ENCODE peak calls at places on chromosomes 16 and 17, in nine cellular contexts. I is mucosa of gallbladder; T is naive thymus-derived CD4-positive, alpha-beta T cell; W is NCI-H1436 treated with DMSO at 0.1 percent for 48 hours; V is stimulated activated CD8-positive, alpha-beta memory T cell treated with anti-CD3 and anti-CD28 coated beads, Interleukin-4, amount 100 ng/mL, for 24 hours; K is GM12892; S is cardiac fibroblast; B is uterus; A is cardiac muscle cell. D is an unnamed sample.

GRCh38 chr17:77746901-77747620 is 211.4 kb upstream of the TNRC6C start:
- DNase-seq in I (no peak), T (no peak), W (no peak), V (no peak), K (no peak), S (no peak), B (no peak), A (no peak), D (no peak)

GRCh38 chr17:69762359-69762758 is 312.7 kb upstream of the KCNJ16 start:
- DNase-seq in I (no peak), T (no peak), W (no peak), V (no peak), K (no peak), S (no peak), B (no peak), A (no peak), D (no peak)

GRCh38 chr17:27531469-27531948 is 75.3 kb downstream of the KSR1 start:
- DNase-seq in I (no peak), T (no peak), W (no peak), V (no peak), K (no peak), S (no peak), B (no peak), A (no peak), D (no peak)

GRCh38 chr16:49488740-49489525 is 115.3 kb downstream of the C16orf78 start:
- DNase-seq in I (no peak), T (no peak), W (no peak), V (no peak), K (no peak), S (no peak), B (no peak), A (no peak), D (no peak)

GRCh38 chr17:48767263-48767774 is 38.8 kb upstream of the HOXB13 start:
- DNase-seq in I (no peak), T (no peak), W (no peak), V (no peak), K (no peak), S (no peak), B (no peak), A (no peak), D (no peak)

GRCh38 chr17:70181866-70182265 is 12.5 kb downstream of the KCNJ2 start:
- DNase-seq in I (no peak), T (no peak), W (no peak), V (no peak), K (no peak), S (peak), B (no peak), A (no peak), D (no peak)

GRCh38 chr17:77531641-77532040 is 390.9 kb downstream of the SEC14L1 start:
- DNase-seq in I (no peak), T (no peak), W (no peak), V (no peak), K (no peak), S (no peak), B (no peak), A (no peak), D (no peak)

GRCh38 chr16:88389191-88389590 is 6.4 kb downstream of the ZNF469 start:
- DNase-seq in I (no peak), T (no peak), W (no peak), V (no peak), K (no peak), S (no peak), B (no peak), A (no peak), D (no peak)

GRCh38 chr17:44356241-44356640 is 7.4 kb downstream of the FAM171A2 start:
- DNase-seq in I (no peak), T (no peak), W (no peak), V (no peak), K (no peak), S (no peak), B (no peak), A (no peak), D (no peak)

GRCh38 chr16:54742436-54742835 is 188.2 kb upstream of the IRX5 start:
- DNase-seq in I (no peak), T (no peak), W (no peak), V (no peak), K (no peak), S (no peak), B (no peak), A (no peak), D (no peak)

GRCh38 chr16:8026450-8026849 is 563.9 kb downstream of the TMEM114 start:
- DNase-seq in I (no peak), T (no peak), W (no peak), V (no peak), K (no peak), S (no peak), B (no peak), A (no peak), D (no peak)

GRCh38 chr16:84443166-84443802 is 61.2 kb downstream of the MEAK7 start:
- DNase-seq in I (peak), T (no peak), W (no peak), V (no peak), K (no peak), S (no peak), B (no peak), A (no peak), D (no peak)

GRCh38 chr16:66383551-66383950 is 17.1 kb downstream of the CDH5 start:
- DNase-seq in I (no peak), T (no peak), W (no peak), V (no peak), K (no peak), S (no peak), B (no peak), A (no peak), D (no peak)

GRCh38 chr17:33871720-33872535 is 383.2 kb upstream of the CCL2 start:
- DNase-seq in I (no peak), T (no peak), W (no peak), V (no peak), K (no peak), S (peak), B (no peak), A (no peak), D (no peak)

GRCh38 chr17:34756670-34757021 is 177.3 kb downstream of the TMEM132E start:
- DNase-seq in I (no peak), T (no peak), W (no peak), V (no peak), K (no peak), S (no peak), B (no peak), A (peak), D (no peak)

GRCh38 chr17:6507535-6507934 is 48.8 kb downstream of the PITPNM3 start:
- DNase-seq in I (peak), T (no peak), W (no peak), V (no peak), K (no peak), S (peak), B (peak), A (peak), D (no peak)

GRCh38 chr16:87156195-87156594 is 161.0 kb downstream of the C16orf95 start:
- DNase-seq in I (no peak), T (no peak), W (no peak), V (no peak), K (no peak), S (no peak), B (no peak), A (no peak), D (no peak)

GRCh38 chr17:18280766-18281165 is 20.3 kb downstream of the MIEF2 start:
- DNase-seq in I (no peak), T (no peak), W (no peak), V (no peak), K (no peak), S (no peak), B (no peak), A (peak), D (no peak)

GRCh38 chr17:79619636-79620206 is 8.9 kb upstream of the RBFOX3 start:
- DNase-seq in I (no peak), T (no peak), W (no peak), V (no peak), K (no peak), S (no peak), B (peak), A (no peak), D (no peak)

GRCh38 chr17:46012506-46013079 is 13.5 kb downstream of the STH start:
- DNase-seq in I (no peak), T (no peak), W (no peak), V (no peak), K (no peak), S (no peak), B (no peak), A (no peak), D (no peak)

GRCh38 chr16:86609115-86609514 is 30.8 kb downstream of the FOXL1 start:
- DNase-seq in I (no peak), T (no peak), W (no peak), V (no peak), K (no peak), S (peak), B (no peak), A (peak), D (no peak)

D was measured in CD8-positive, alpha-beta T cell.